ENCODE peak calls at places on chromosomes 1 and 21, in five cellular contexts. M is KBM-7; J is activated naive CD8-positive, alpha-beta T cell treated with anti-CD3 and anti-CD28 coated beads for 36 hours; Q is activated naive CD4-positive, alpha-beta T cell; O is stimulated activated CD8-positive, alpha-beta memory T cell treated with anti-CD3 and anti-CD28 coated beads, Interleukin-7, amount 100 ng/mL, for 48 hours. X is an unnamed sample.

GRCh38 chr1:57309608-57310007 is 114.3 kb downstream of the DAB1 start:
- DNase-seq in M (no peak), J (no peak), Q (no peak), O (no peak), X (no peak)

GRCh38 chr1:86382878-86383277 is 13.2 kb downstream of the ODF2L start:
- DNase-seq in M (no peak), J (no peak), Q (no peak), O (no peak), X (no peak)

GRCh38 chr1:49187054-49187453 is 410.4 kb upstream of the BEND5 start:
- DNase-seq in M (no peak), J (no peak), Q (no peak), O (no peak), X (no peak)

GRCh38 chr1:66520655-66521054 is 13.3 kb upstream of the SGIP1 start:
- DNase-seq in M (no peak), J (no peak), Q (no peak), O (no peak), X (no peak)

GRCh38 chr1:239717097-239718051 is 331.0 kb downstream of the CHRM3 start:
- DNase-seq in M (peak), J (no peak), Q (no peak), O (no peak), X (peak)

GRCh38 chr1:233006108-233006507 is 55.7 kb downstream of the NTPCR start:
- DNase-seq in M (no peak), J (no peak), Q (no peak), O (no peak), X (no peak)

GRCh38 chr1:44237721-44238457 is 24.6 kb downstream of the DMAP1 start:
- DNase-seq in M (peak), J (peak), Q (no peak), O (peak), X (no peak)

GRCh38 chr1:98661544-98662353 is at the start of gene SNX7:
- DNase-seq in M (peak), J (peak), Q (no peak), O (no peak), X (peak)

GRCh38 chr1:3697810-3698209 is 45.5 kb downstream of the TP73 start:
- DNase-seq in M (no peak), J (no peak), Q (no peak), O (no peak), X (no peak)

GRCh38 chr1:151311589-151312331 is 15.5 kb downstream of the PI4KB start:
- DNase-seq in M (peak), J (peak), Q (peak), O (peak), X (peak)

GRCh38 chr1:180175291-180175690 is 20.6 kb downstream of the QSOX1 start:
- DNase-seq in M (no peak), J (no peak), Q (no peak), O (no peak), X (no peak)

GRCh38 chr1:111948209-111949131 is 41.0 kb downstream of the KCND3 start:
- DNase-seq in M (peak), J (no peak), Q (no peak), O (no peak), X (peak)

GRCh38 chr1:119046429-119047039 is 58.4 kb upstream of the TBX15 start:
- DNase-seq in M (no peak), J (no peak), Q (no peak), O (no peak), X (peak)

GRCh38 chr21:44704636-44705001 is 6.8 kb downstream of the TSPEAR start:
- DNase-seq in M (no peak), J (no peak), Q (no peak), O (no peak), X (no peak)

GRCh38 chr1:55775007-55775406 is 559.8 kb upstream of the USP24 start:
- DNase-seq in M (no peak), J (no peak), Q (no peak), O (no peak), X (no peak)

GRCh38 chr1:34865981-34866761 is 6.6 kb upstream of the SMIM12 start:
- DNase-seq in M (peak), J (peak), Q (peak), O (peak), X (peak)

GRCh38 chr1:156742017-156742416 is 1.1 kb upstream of the MRPL24 start:
- DNase-seq in M (no peak), J (no peak), Q (no peak), O (no peak), X (no peak)

GRCh38 chr1:43279666-43280065 is 5.7 kb downstream of the C1orf210 start:
- DNase-seq in M (no peak), J (no peak), Q (no peak), O (no peak), X (no peak)

GRCh38 chr1:46653405-46653853 is 14.7 kb downstream of the ATPAF1 start:
- DNase-seq in M (no peak), J (no peak), Q (no peak), O (no peak), X (peak)

GRCh38 chr21:32307706-32308105 is 9.1 kb downstream of the MRAP start:
- DNase-seq in M (no peak), J (no peak), Q (no peak), O (no peak), X (peak)

GRCh38 chr1:36446261-36446660 is 4.0 kb downstream of the OSCP1 start:
- DNase-seq in M (peak), J (no peak), Q (no peak), O (no peak), X (no peak)

GRCh38 chr1:168512864-168513595 is 30.8 kb downstream of the XCL2 start:
- DNase-seq in M (no peak), J (peak), Q (no peak), O (no peak), X (no peak)

GRCh38 chr1:152182431-152182830 is 23.4 kb upstream of the RPTN start:
- DNase-seq in M (peak), J (no peak), Q (no peak), O (no peak), X (peak)

GRCh38 chr1:231278100-231278790 is 37.2 kb downstream of the GNPAT start:
- DNase-seq in M (no peak), J (no peak), Q (no peak), O (no peak), X (no peak)